ENCODE peak calls at places on chromosomes 13 and 19, in six cellular contexts. V is upper lobe of left lung, M is Panc1, K is breast epithelium, S is SK-N-MC, Y is GM23338. Q is an unnamed sample.
A peak's percentile ranks its signal among the peaks of the same experiment; 100 is the strongest.

GRCh38 chr19:28519950-28520861 is 692.7 kb downstream of the UQCRFS1 start:
- DNase-seq in V (no peak), M (no peak), K (no peak), S (no peak), Y (no peak), Q (no peak)

GRCh38 chr13:112066624-112067004 is 335 bp upstream of the SOX1 start:
- DNase-seq in V (no peak), M (no peak), K (no peak), S (no peak), Y (peak; percentile 92), Q (no peak)

GRCh38 chr13:75079226-75079625 is 402.7 kb downstream of the TBC1D4 start:
- DNase-seq in V (no peak), M (no peak), K (no peak), S (no peak), Y (no peak), Q (no peak)

GRCh38 chr19:459724-460511 is 915 bp downstream of the SHC2 start:
- DNase-seq in V (peak; percentile 45), M (no peak), K (peak; percentile 38), S (no peak), Y (peak; percentile 60), Q (no peak)

GRCh38 chr19:43575955-43576451 is 402 bp downstream of the PINLYP start:
- DNase-seq in V (no peak), M (no peak), K (no peak), S (no peak), Y (no peak), Q (no peak)

GRCh38 chr19:6458695-6459355 is 767 bp downstream of the SLC25A23 start:
- DNase-seq in V (peak; percentile 43), M (no peak), K (no peak), S (no peak), Y (no peak), Q (no peak)

GRCh38 chr13:33188093-33188882 is 97.3 kb downstream of the STARD13 start:
- DNase-seq in V (no peak), M (no peak), K (no peak), S (no peak), Y (no peak), Q (no peak)

GRCh38 chr13:107992542-107992941 is 222.8 kb downstream of the LIG4 start:
- DNase-seq in V (peak; percentile 27), M (no peak), K (no peak), S (no peak), Y (no peak), Q (no peak)

GRCh38 chr19:6286676-6287075 is 6.9 kb upstream of the MLLT1 start:
- DNase-seq in V (no peak), M (no peak), K (no peak), S (no peak), Y (no peak), Q (no peak)

GRCh38 chr13:107466326-107466725 is 749.0 kb downstream of the LIG4 start:
- DNase-seq in V (no peak), M (no peak), K (no peak), S (no peak), Y (no peak), Q (no peak)

GRCh38 chr19:19137556-19138109 is 645 bp downstream of the TMEM161A start:
- DNase-seq in V (peak; percentile 23), M (no peak), K (no peak), S (no peak), Y (peak; percentile 37), Q (no peak)

GRCh38 chr13:109900723-109901122 is 114.3 kb upstream of the IRS2 start:
- DNase-seq in V (no peak), M (no peak), K (no peak), S (no peak), Y (no peak), Q (no peak)

GRCh38 chr13:60441761-60442160 is 44.7 kb downstream of the TDRD3 start:
- DNase-seq in V (no peak), M (no peak), K (no peak), S (no peak), Y (no peak), Q (no peak)

GRCh38 chr19:51296331-51297093 is 14.9 kb upstream of the IGLON5 start:
- DNase-seq in V (no peak), M (no peak), K (no peak), S (no peak), Y (peak; percentile 65), Q (no peak)

GRCh38 chr19:54552913-54553310 is 20.7 kb upstream of the LILRA2 start:
- DNase-seq in V (no peak), M (no peak), K (no peak), S (no peak), Y (no peak), Q (no peak)

GRCh38 chr19:15634105-15634504 is 6.6 kb upstream of the CYP4F3 start:
- DNase-seq in V (no peak), M (no peak), K (no peak), S (no peak), Y (no peak), Q (no peak)

GRCh38 chr13:76048675-76049396 is 412.7 kb downstream of the LMO7 start:
- DNase-seq in V (no peak), M (no peak), K (no peak), S (no peak), Y (no peak), Q (no peak)

GRCh38 chr19:5092444-5092843 is 123.5 kb downstream of the KDM4B start:
- DNase-seq in V (no peak), M (no peak), K (no peak), S (no peak), Y (no peak), Q (no peak)

GRCh38 chr19:10018219-10018618 is 4.9 kb downstream of the RDH8 start:
- DNase-seq in V (no peak), M (no peak), K (no peak), S (no peak), Y (no peak), Q (no peak)

GRCh38 chr13:65631078-65631477 is 1599.1 kb downstream of the PCDH9 start:
- DNase-seq in V (no peak), M (no peak), K (no peak), S (no peak), Y (no peak), Q (no peak)

GRCh38 chr13:98746968-98747367 is 5.5 kb downstream of the SLC15A1 start:
- DNase-seq in V (no peak), M (no peak), K (no peak), S (no peak), Y (no peak), Q (no peak)

GRCh38 chr13:97549201-97549600 is 115.2 kb downstream of the RAP2A start:
- DNase-seq in V (no peak), M (no peak), K (no peak), S (no peak), Y (no peak), Q (no peak)

GRCh38 chr19:1809663-1810062 is 2.4 kb downstream of the ATP8B3 start:
- DNase-seq in V (no peak), M (no peak), K (no peak), S (no peak), Y (peak; percentile 60), Q (no peak)

GRCh38 chr13:58087566-58087965 is 456.0 kb downstream of the PCDH17 start:
- DNase-seq in V (no peak), M (no peak), K (no peak), S (no peak), Y (peak; percentile 4), Q (no peak)

GRCh38 chr13:46546084-46546786 is 6.7 kb upstream of the LRCH1 start:
- DNase-seq in V (no peak), M (no peak), K (no peak), S (no peak), Y (no peak), Q (no peak)

GRCh38 chr19:7349961-7350711 is 1.4 kb downstream of the ARHGEF18 start:
- DNase-seq in V (no peak), M (no peak), K (no peak), S (no peak), Y (no peak), Q (no peak)

GRCh38 chr13:39037410-39037879 is 444 bp downstream of the PROSER1 start:
- DNase-seq in V (no peak), M (no peak), K (peak; percentile 23), S (no peak), Y (no peak), Q (no peak)

GRCh38 chr19:21046489-21046888 is 26.0 kb downstream of the ZNF430 start:
- DNase-seq in V (no peak), M (no peak), K (no peak), S (no peak), Y (no peak), Q (no peak)
- TF ChIP-seq POLR2AphosphoS5 in V (no peak), M (no peak), K (no peak), S (no peak), Y (no peak), Q (no peak)

GRCh38 chr13:113531041-113531873 is 40.7 kb upstream of the DCUN1D2 start:
- DNase-seq in V (no peak), M (no peak), K (no peak), S (no peak), Y (no peak), Q (no peak)

GRCh38 chr13:113526466-113527220 is 36.1 kb upstream of the DCUN1D2 start:
- DNase-seq in V (no peak), M (no peak), K (no peak), S (no peak), Y (no peak), Q (no peak)

GRCh38 chr13:113528101-113528797 is 37.7 kb upstream of the DCUN1D2 start:
- DNase-seq in V (no peak), M (no peak), K (no peak), S (no peak), Y (no peak), Q (no peak)

GRCh38 chr13:113527272-113527958 is 36.9 kb upstream of the DCUN1D2 start:
- DNase-seq in V (no peak), M (no peak), K (no peak), S (no peak), Y (no peak), Q (no peak)

GRCh38 chr13:113528798-113529180 is 38.3 kb upstream of the DCUN1D2 start:
- DNase-seq in V (no peak), M (no peak), K (no peak), S (no peak), Y (no peak), Q (no peak)
- TF ChIP-seq POLR2AphosphoS5 in V (no peak), M (no peak), K (no peak), S (no peak), Y (no peak), Q (no peak)

DNA sequence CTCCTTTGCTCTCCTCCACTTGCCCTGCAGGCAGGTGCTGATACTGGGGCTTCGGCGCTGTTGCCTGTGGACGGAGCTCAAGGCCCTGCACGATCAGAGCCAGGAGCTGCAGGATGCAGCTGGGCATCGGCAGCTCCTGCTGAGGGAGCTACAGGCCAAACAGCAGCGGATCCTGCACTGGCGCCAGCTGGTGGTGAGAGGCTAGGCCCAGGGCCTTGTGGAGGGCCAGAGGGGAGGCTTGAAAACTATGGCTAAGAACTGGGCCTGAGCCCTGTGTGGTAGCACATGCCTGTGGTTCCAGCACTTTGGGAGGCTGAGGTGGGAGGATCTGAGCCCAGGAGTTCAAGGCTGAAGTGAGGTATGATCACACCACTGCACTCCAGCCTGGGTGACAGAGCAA is 6.3 kb downstream of the HAUS5 start:
- DNase-seq in V (no peak), M (no peak), K (no peak), S (no peak), Y (peak; percentile 50), Q (no peak)
- TF ChIP-seq POLR2AphosphoS5 in V (no peak), M (no peak), K (no peak), S (no peak), Y (no peak), Q (no peak)

DNA sequence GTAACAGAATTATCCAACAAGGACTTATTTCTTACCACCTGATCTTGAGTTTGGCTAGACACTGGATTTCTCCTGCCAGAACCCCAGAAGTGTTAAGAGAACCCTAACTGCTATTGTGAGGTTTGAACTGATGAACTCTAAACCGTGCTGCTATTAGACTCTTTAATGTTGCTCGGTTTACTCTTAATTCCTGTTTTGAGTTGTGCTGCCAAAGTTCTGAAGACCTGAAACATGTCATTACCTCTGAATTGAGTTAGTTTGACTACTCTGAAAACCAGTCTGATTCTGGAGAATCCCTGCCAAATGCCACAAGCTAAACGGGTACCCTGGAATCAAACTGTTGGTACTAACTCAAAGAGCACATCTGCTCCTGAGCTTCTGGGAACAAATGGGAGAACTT is 215.5 kb downstream of the KLF12 start:
- DNase-seq in V (no peak), M (no peak), K (no peak), S (no peak), Y (no peak), Q (no peak)
- TF ChIP-seq POLR2AphosphoS5 in V (no peak), M (no peak), K (no peak), S (no peak), Y (no peak), Q (no peak)